ENCODE peak calls at places on chromosomes 1 and 21, in six cellular contexts. S, J, H, N, X and A are unnamed samples. For H3K9me3, the result is how much of the 10 kb centered on the place peaks cover.

GRCh38 chr1:247102381-247102780 is 1.8 kb downstream of the ZNF669 start:
- DNase-seq in N (no peak), X (no peak), H (peak), J (no peak), S (no peak), A (no peak)

GRCh38 chr1:192516776-192517297 is 58.7 kb upstream of the RGS1 start:
- DNase-seq in S (no peak), X (no peak), N (no peak), J (peak), H (no peak), A (peak)

GRCh38 chr1:8871539-8871935 is 6.9 kb downstream of the ENO1 start:
- DNase-seq in X (no peak), J (no peak), N (no peak), S (no peak), H (no peak), A (no peak)

GRCh38 chr1:100896481-100896982 is 642 bp downstream of the SLC30A7 start:
- DNase-seq in N (no peak), X (peak), J (peak), S (peak), H (peak), A (peak)

GRCh38 chr1:209988706-209989105 is 50.7 kb downstream of the SYT14 start:
- DNase-seq in J (no peak), N (no peak), X (no peak), S (no peak), H (no peak), A (no peak)

GRCh38 chr1:43835141-43836021 is 98.2 kb upstream of the ARTN start:
- DNase-seq in N (no peak), H (peak), J (no peak), X (peak), S (peak), A (no peak)

GRCh38 chr1:89701746-89702241 is 68.9 kb downstream of the LRRC8C start:
- DNase-seq in X (no peak), N (no peak), J (no peak), H (peak), S (no peak), A (no peak)

GRCh38 chr1:26844389-26844788 is 17.9 kb downstream of the ZDHHC18 start:
- DNase-seq in X (no peak), N (no peak), J (no peak), S (no peak), H (no peak), A (no peak)

GRCh38 chr1:16143566-16144324 is 12.1 kb downstream of the EPHA2 start:
- DNase-seq in N (no peak), J (no peak), S (peak), X (no peak), H (no peak), A (no peak)

GRCh38 chr1:198933506-198933905 is 294.7 kb downstream of the PTPRC start:
- DNase-seq in S (no peak), H (no peak), X (no peak), J (no peak), N (no peak), A (no peak)

GRCh38 chr21:31909153-31909771 is 36.4 kb downstream of the HUNK start:
- DNase-seq in H (peak), J (no peak), S (no peak), X (no peak), N (no peak), A (no peak)

GRCh38 chr1:22862752-22863151 is 109.9 kb downstream of the LACTBL1 start:
- DNase-seq in S (no peak), J (no peak), N (no peak), X (no peak), H (no peak), A (no peak)

DNA sequence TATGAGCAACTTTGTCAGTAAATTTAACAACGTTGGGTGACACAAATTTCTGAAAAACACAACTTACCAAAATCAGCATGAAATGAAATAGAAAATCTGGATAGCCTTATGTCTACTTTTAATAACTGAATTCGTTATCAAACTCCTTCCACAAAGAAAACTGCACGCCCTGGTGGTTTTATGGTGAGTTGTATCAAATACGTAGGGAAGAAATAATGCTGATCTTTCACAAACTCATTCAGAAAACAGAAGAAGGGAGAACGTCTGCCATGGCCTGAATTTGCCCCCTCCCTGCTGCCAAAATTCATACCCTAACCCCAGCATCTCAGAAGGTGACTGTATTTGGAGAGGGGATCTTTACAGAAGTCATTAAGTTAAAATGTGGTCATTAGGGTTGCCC is 50.0 kb upstream of the COL18A1 start:
- DNase-seq in X (no peak), N (no peak), J (no peak), S (no peak), H (no peak), A (no peak)
- H3K9me3 ChIP-seq in X (under half), N (under half), J (under half), S (under half), H (under half), A (under half)

DNA sequence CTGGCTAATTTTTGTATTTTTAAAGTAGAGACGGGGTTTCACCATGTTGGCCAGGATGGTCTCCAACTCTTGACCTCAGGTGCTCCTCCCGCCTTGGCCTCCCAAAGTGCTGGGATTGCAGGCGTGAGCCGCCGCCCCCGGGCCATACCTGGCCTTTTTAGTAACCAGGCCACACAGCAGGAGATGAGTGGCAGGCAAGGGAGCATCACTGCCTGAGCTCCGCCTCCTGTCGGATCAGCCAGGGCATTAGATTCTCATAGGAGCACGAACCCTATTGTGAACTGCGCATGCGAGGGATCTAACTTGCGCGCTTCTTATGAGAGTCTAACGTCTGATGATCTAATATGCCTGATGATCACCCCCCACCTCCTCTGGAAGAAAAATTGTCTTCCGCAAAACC is 308.7 kb upstream of the PRMT6 start:
- DNase-seq in H (no peak), S (no peak), N (no peak), J (no peak), X (peak), A (no peak)
- H3K9me3 ChIP-seq in H (under half), S (under half), N (under half), J (under half), X (under half), A (under half)

GRCh38 chr21:42025392-42026071 is 15.4 kb upstream of the ZBTB21 start:
- DNase-seq in H (peak), J (no peak), X (no peak), N (no peak), S (peak), A (no peak)

GRCh38 chr21:42027085-42027803 is 17.1 kb upstream of the ZBTB21 start:
- DNase-seq in N (no peak), H (no peak), X (no peak), S (no peak), J (no peak), A (no peak)

GRCh38 chr21:42027804-42028753 is 17.9 kb upstream of the ZBTB21 start:
- DNase-seq in J (no peak), X (no peak), H (no peak), N (no peak), S (no peak), A (no peak)

GRCh38 chr21:42024261-42024877 is 14.2 kb upstream of the ZBTB21 start:
- DNase-seq in J (no peak), S (no peak), H (no peak), N (no peak), X (no peak), A (no peak)

GRCh38 chr21:42026072-42026415 is 15.9 kb upstream of the ZBTB21 start:
- DNase-seq in N (no peak), J (no peak), H (peak), S (no peak), X (no peak), A (no peak)
- H3K9me3 ChIP-seq in N (under half), J (under half), H (under half), S (under half), X (under half), A (under half)

DNA sequence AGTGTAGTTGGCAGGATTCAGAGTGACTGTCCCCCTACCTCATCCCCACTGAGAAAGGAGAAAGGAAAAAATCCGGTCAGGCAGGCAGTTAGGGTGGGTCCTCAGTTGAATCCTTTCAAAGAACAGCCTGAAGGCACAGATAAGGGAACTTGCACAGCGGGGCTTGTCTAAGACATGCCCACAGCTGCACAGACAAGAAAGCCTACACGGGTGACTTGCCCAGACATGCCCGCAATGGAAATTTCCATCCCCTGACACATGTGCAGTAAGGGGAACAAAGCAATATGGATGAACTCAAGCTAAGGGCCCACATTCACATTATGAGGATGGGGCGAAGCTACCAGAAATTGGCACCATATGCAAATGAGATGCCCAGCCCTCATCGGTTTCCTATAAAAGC is 82.5 kb downstream of the DESI2 start:
- DNase-seq in J (no peak), S (no peak), N (no peak), X (peak), H (peak), A (no peak)
- H3K9me3 ChIP-seq in J (under half), S (under half), N (under half), X (under half), H (under half), A (under half)

DNA sequence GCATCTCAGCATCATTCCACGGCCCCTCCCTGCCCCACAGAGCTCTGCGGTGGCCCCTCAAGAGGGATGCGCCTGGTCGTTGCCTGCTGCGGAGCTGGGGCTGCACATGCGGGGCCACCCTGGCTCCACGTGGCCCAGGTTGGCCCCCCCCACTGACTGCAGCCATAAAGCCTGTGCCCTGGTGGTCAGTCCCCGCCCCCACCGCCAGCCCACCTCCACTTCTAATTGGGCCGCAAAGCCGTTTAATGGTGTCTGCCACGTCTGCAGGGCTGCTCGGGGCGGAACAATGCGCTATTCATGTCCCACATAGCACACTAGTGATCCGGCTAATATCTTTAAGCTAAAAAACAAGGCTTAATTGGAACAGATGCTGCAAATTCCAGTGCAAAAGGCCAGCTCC is 33.5 kb upstream of the ACTRT2 start:
- DNase-seq in X (no peak), S (no peak), H (no peak), N (no peak), J (no peak), A (no peak)
- H3K9me3 ChIP-seq in X (half or more), S (under half), H (under half), N (under half), J (under half), A (under half)